ENCODE peak calls at places on chromosomes 5 and 9, in seven cellular contexts. E is AG09309; X is stimulated activated CD8-positive, alpha-beta memory T cell treated with anti-CD3 and anti-CD28 coated beads, Interleukin-2, amount 100 ng/mL, for 48 hours; P is activated T-helper 1 cell treated with Interleukin-2 at 50 U/mL for 16 hours; A is occipital lobe; U is amniotic epithelial cell; Q is progenitor cell of endocrine pancreas. T is an unnamed sample.

GRCh38 chr9:114403153-114403756 is 15.5 kb upstream of the AKNA start:
- DNase-seq in E (no peak), X (no peak), P (no peak), A (no peak), U (no peak), Q (no peak), T (no peak)

GRCh38 chr9:133854048-133854447 is 115.9 kb upstream of the SARDH start:
- DNase-seq in E (no peak), X (no peak), P (no peak), A (no peak), U (no peak), Q (no peak), T (no peak)

GRCh38 chr5:138661991-138662434 is 86.8 kb upstream of the HSPA9 start:
- DNase-seq in E (no peak), X (no peak), P (no peak), A (no peak), U (no peak), Q (no peak), T (no peak)

GRCh38 chr9:87119328-87119881 is 172.1 kb upstream of the GAS1 start:
- DNase-seq in E (peak), X (no peak), P (no peak), A (no peak), U (peak), Q (no peak), T (no peak)

GRCh38 chr9:109683521-109683920 is 96.5 kb upstream of the PALM2AKAP2 start:
- DNase-seq in E (no peak), X (no peak), P (no peak), A (no peak), U (peak), Q (no peak), T (no peak)

GRCh38 chr9:108673386-108673785 is 182.4 kb downstream of the ACTL7B start:
- DNase-seq in E (no peak), X (no peak), P (no peak), A (no peak), U (no peak), Q (no peak), T (no peak)

GRCh38 chr9:137485343-137486140 is 26.4 kb upstream of the NSMF start:
- DNase-seq in E (no peak), X (no peak), P (no peak), A (no peak), U (no peak), Q (no peak), T (no peak)

GRCh38 chr5:113214606-113215323 is 220.0 kb downstream of the TSSK1B start:
- DNase-seq in E (no peak), X (no peak), P (no peak), A (no peak), U (no peak), Q (no peak), T (no peak)

GRCh38 chr5:14326035-14326909 is 183.1 kb downstream of the TRIO start:
- DNase-seq in E (no peak), X (no peak), P (no peak), A (no peak), U (no peak), Q (no peak), T (no peak)

GRCh38 chr9:12403721-12404120 is 289.5 kb upstream of the TYRP1 start:
- DNase-seq in E (no peak), X (no peak), P (no peak), A (no peak), U (no peak), Q (no peak), T (no peak)

GRCh38 chr9:72353455-72354116 is 11.4 kb downstream of the ZFAND5 start:
- DNase-seq in E (no peak), X (no peak), P (no peak), A (no peak), U (no peak), Q (no peak), T (no peak)